ENCODE peak calls at places on chromosomes 2 and 18, in four cellular contexts. M is HL-60, H is K562, U is GM12878. S is an unnamed sample.

GRCh38 chr2:203498161-203498560 is 36.9 kb downstream of the RAPH1 start:
- DNase-seq in H (no peak), U (no peak), M (peak), S (no peak)

GRCh38 chr2:160317113-160318099 is 117.3 kb upstream of the ITGB6 start:
- DNase-seq in H (no peak), U (no peak), M (no peak), S (no peak)

GRCh38 chr2:113200236-113200635 is 26.5 kb downstream of the PSD4 start:
- DNase-seq in H (no peak), U (no peak), M (no peak), S (no peak)

GRCh38 chr2:69464575-69464974 is 27.3 kb upstream of the NFU1 start:
- DNase-seq in U (no peak), H (no peak), M (no peak), S (no peak)

GRCh38 chr2:68643011-68643873 is at the start of gene PROKR1:
- DNase-seq in U (no peak), M (no peak), H (peak), S (peak)

GRCh38 chr2:75142081-75142480 is 57.2 kb downstream of the TACR1 start:
- DNase-seq in U (no peak), H (no peak), M (no peak), S (no peak)

GRCh38 chr2:39023649-39024048 is 97.2 kb downstream of the SOS1 start:
- DNase-seq in H (no peak), M (no peak), U (no peak), S (no peak)

GRCh38 chr2:223457301-223457700 is 144.9 kb downstream of the SCG2 start:
- DNase-seq in M (no peak), H (no peak), U (no peak), S (no peak)

GRCh38 chr2:210956101-210956500 is 399.7 kb downstream of the CPS1 start:
- DNase-seq in M (no peak), U (no peak), H (no peak), S (no peak)

GRCh38 chr2:237243487-237243886 is 157.8 kb downstream of the COPS8 start:
- DNase-seq in U (no peak), H (no peak), M (no peak), S (no peak)

GRCh38 chr2:158774663-158775062 is 20.5 kb upstream of the DAPL1 start:
- DNase-seq in U (no peak), H (no peak), M (no peak), S (no peak)

GRCh38 chr18:29874519-29875098 is 1167.9 kb downstream of the DSC3 start:
- DNase-seq in M (peak), U (no peak), H (peak), S (no peak)

GRCh38 chr2:24831736-24832421 is 38.7 kb downstream of the CENPO start:
- DNase-seq in U (no peak), H (no peak), M (no peak), S (no peak)

GRCh38 chr2:174014699-174015070 is 49.5 kb upstream of the SP3 start:
- DNase-seq in H (no peak), U (no peak), M (no peak), S (no peak)

GRCh38 chr18:62152844-62153243 is 34.0 kb downstream of the PIGN start:
- DNase-seq in H (no peak), U (no peak), M (no peak), S (no peak)

GRCh38 chr2:86064006-86064405 is 41.7 kb downstream of the POLR1A start:
- DNase-seq in M (no peak), U (no peak), H (no peak), S (no peak)

GRCh38 chr2:26002617-26003310 is 20.5 kb upstream of the KIF3C start:
- DNase-seq in M (peak), U (no peak), H (no peak), S (no peak)

GRCh38 chr2:240401781-240402551 is 33.5 kb upstream of the GPC1 start:
- DNase-seq in M (no peak), U (no peak), H (no peak), S (no peak)

GRCh38 chr2:175001546-175001945 is 3.6 kb downstream of the CHN1 start:
- DNase-seq in H (no peak), M (no peak), U (no peak), S (no peak)

GRCh38 chr18:54294274-54294673 is 25.0 kb downstream of the POLI start:
- DNase-seq in U (no peak), H (no peak), M (no peak), S (no peak)

GRCh38 chr18:32439802-32440201 is 30.9 kb downstream of the GAREM1 start:
- DNase-seq in M (no peak), H (no peak), U (no peak), S (no peak)

GRCh38 chr2:3483227-3483985 is 35.9 kb downstream of the ADI1 start:
- DNase-seq in H (no peak), U (no peak), M (no peak), S (no peak)

GRCh38 chr2:112706170-112706664 is 14.6 kb upstream of the NT5DC4 start:
- DNase-seq in M (peak), H (peak), U (peak), S (no peak)

GRCh38 chr2:19643117-19643518 is 258.7 kb downstream of the TTC32 start:
- DNase-seq in H (no peak), U (peak), M (no peak), S (no peak)

DNA sequence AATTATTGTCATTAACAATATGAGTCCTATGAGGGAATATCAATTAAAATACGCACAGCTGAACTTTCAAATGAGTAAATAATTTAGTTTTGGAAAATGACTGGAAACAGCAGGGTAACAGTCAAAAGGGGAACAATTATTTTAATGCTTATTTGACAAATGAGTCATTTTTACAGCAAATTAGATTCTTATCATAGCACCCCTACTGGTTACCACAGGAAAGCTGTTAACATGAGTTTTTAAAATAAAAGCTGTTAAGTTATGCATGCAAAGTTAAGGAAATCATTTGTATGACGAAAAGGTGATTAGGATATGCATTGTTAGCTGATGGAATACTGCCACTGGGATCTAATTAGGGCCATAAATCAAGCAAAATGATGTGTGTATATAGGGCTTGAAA is 435.1 kb upstream of the MEIS1 start:
- DNase-seq in M (no peak), U (no peak), H (no peak), S (no peak)
- TF ChIP-seq SPI1 in M (no peak), U (no peak), H (no peak), S (no peak)

DNA sequence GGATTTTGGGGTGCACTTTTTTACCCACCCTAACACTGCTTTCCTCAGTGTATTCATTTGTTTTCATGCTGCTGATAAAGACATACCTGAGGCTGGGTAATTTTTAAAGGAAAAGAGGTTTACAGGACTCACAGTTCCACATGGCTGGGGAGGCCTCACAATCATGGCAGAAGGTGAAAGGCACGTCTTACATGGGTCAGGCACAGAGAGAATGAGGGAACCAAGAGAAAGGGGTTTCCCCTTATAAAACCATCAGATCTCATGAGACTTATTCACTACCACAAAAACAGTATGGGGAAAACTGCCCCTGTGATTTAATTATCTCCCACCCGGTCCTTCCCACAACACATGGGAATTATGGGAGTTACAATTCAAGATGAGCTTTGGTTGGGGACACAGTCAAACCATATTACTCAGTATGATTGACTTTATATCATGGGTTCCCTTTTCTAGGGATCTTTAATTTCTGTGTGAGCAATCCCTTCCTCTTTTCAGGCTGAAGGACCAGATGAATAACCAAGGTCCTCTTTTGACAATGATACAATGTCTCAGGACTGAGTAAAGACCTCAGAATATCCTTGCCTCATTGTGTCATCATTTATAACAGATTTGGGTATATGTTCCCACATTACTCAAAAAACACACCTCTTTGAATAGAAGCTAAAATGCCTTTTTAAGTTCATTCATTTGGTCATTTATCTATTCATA is 100.1 kb upstream of the TRIB2 start:
- DNase-seq in M (no peak), H (no peak), U (no peak), S (no peak)
- TF ChIP-seq SPI1 in M (peak), H (no peak), U (peak), S (peak)

GRCh38 chr2:5093056-5093455 is 599.1 kb upstream of the SOX11 start:
- DNase-seq in M (no peak), H (no peak), U (no peak), S (no peak)
- TF ChIP-seq SPI1 in M (no peak), H (no peak), U (no peak), S (no peak)

GRCh38 chr18:3610818-3611217 is 160.8 kb downstream of the TGIF1 start:
- DNase-seq in H (no peak), U (no peak), M (no peak), S (no peak)
- TF ChIP-seq SPI1 in H (no peak), U (no peak), M (no peak), S (no peak)

DNA sequence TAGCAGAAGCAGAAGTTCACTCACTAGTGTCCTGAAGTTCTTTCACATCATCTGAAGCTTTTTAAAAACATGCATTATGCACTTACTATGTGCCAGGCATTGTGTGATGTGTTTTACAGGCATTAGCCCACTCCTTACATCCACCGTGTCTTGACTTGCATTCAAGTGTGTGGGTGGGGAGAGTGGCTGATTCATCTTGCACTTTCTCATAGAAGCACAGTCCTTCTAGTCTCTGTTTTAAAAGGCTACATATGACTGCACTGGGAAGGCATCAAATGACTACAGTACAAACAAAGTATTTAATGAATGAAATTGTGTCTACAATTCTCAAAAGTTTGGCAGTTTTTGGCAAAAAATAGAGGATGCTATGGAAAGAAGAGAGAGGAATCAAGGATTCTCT is 21.6 kb upstream of the DSC3 start:
- DNase-seq in U (peak), M (no peak), H (no peak), S (no peak)
- TF ChIP-seq SPI1 in U (no peak), M (no peak), H (no peak), S (no peak)

DNA sequence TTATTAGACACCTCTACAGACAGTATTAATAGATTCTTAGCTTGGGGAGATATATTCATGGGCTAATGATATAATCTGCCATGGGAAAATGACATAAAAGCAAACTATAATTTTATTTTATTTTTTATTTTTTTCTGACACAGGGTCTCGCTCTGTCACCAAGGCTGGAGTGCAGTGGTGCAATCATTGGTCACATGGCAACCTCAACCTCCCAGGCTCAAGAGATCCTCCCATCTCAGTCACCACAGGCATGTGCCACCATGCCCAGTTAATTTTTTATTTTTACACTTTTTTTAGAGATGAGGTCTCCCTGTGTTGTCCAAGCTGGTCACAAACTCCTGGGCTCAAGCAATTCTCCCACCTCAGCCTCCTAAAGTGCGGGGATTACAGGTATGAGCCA is 39.3 kb downstream of the RTN4 start:
- DNase-seq in U (no peak), M (no peak), H (no peak), S (no peak)
- TF ChIP-seq SPI1 in U (no peak), M (no peak), H (no peak), S (no peak)

GRCh38 chr2:78780864-78781583 is 244.5 kb upstream of the REG3G start:
- DNase-seq in U (no peak), M (no peak), H (no peak), S (no peak)

GRCh38 chr2:78782196-78782595 is 243.3 kb upstream of the REG3G start:
- DNase-seq in M (no peak), U (no peak), H (no peak), S (no peak)

GRCh38 chr2:78778756-78779510 is 246.6 kb upstream of the REG3G start:
- DNase-seq in M (no peak), U (no peak), H (peak), S (no peak)

GRCh38 chr2:78775291-78775690 is 250.2 kb upstream of the REG3G start:
- DNase-seq in M (no peak), U (no peak), H (no peak), S (no peak)

DNA sequence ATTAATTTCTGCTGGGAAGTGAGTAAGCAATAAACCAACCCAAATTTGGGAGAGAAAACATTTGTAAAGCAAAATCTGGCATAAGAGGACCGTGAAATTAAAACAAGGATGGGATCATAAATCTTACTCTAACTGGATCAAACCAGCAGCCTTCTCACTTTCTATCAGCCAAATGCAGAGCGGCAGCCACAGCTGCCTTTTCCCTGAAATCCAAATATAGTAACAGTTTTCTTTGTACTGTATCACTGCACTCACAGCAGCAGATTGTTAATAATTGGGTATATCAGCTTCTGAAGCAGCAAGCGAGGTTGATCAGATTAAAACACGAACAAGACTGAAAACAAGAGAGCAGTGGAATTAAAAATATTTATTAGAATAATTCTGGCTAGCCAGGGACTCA is 245.2 kb upstream of the REG3G start:
- DNase-seq in U (no peak), M (no peak), H (no peak), S (no peak)
- TF ChIP-seq SPI1 in U (no peak), M (no peak), H (no peak), S (no peak)

DNA sequence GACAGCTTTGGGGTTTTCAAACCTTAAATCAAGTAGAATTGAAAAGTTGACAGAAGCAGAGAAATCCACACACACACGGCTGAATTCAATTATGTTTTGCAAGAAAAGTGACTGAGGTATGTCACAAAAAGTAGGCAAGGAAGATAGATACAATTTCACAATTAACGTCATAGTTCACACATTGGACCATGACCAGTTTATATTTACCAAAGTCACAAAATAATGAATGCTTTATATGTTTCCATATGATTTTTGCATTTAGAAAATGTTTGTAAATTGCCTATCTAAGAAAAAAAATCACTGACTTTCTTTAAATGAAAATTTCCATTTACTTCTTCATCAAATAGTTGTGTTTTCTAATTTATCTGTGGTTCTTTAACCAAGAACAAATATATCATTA is 29.4 kb upstream of the ZNF516 start:
- DNase-seq in M (no peak), U (no peak), H (no peak), S (no peak)
- TF ChIP-seq SPI1 in M (no peak), U (no peak), H (no peak), S (no peak)

DNA sequence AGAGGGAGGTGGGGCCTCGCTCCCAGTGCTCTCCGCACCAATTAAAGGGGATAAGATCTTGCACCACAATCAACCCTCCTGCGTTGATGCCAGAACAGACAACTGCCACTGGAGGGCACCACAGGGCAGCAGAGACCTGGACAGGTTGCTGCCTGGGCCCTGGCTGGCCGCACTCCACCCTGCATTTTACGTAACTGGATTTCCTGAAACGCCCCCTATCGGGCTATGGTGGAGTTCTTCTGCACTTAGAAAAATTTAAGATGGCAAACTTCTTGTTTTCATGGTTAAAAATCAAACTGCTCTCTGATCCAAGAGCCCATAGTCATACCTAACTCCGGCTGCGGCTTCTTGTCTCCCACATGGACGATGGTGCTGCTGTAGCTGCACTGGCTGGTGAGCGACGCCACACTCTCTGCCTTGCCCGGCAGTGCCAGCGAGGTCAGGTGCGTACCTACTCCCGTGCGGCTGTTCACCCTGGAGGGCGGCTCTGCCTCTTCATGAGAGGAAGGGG is 16.8 kb upstream of the HES6 start:
- DNase-seq in H (peak), M (peak), U (no peak), S (peak)
- TF ChIP-seq SPI1 in H (no peak), M (no peak), U (no peak), S (no peak)

GRCh38 chr2:191428141-191428540 is 182.9 kb downstream of the MYO1B start:
- DNase-seq in H (no peak), M (no peak), U (no peak), S (no peak)

GRCh38 chr2:191439481-191439880 is 194.3 kb downstream of the MYO1B start:
- DNase-seq in M (no peak), H (no peak), U (no peak), S (no peak)

GRCh38 chr2:191436368-191437055 is 191.3 kb downstream of the MYO1B start:
- DNase-seq in U (no peak), M (peak), H (no peak), S (no peak)

GRCh38 chr2:191432121-191432520 is 186.9 kb downstream of the MYO1B start:
- DNase-seq in U (no peak), H (no peak), M (no peak), S (no peak)

GRCh38 chr2:191434072-191434471 is 188.9 kb downstream of the MYO1B start:
- DNase-seq in M (no peak), U (no peak), H (no peak), S (no peak)
- TF ChIP-seq SPI1 in M (no peak), U (no peak), H (no peak), S (no peak)

S was measured in GM12891.